ENCODE peak calls at places on chromosomes 6 and 20, in seven cellular contexts. L is endothelial cell, W is GM23248, N is HFF-Myc, J is SK-MEL-5, D is body of pancreas, A is left colon. V is an unnamed sample.

GRCh38 chr6:12504325-12504966 is 212.1 kb upstream of the PHACTR1 start:
- DNase-seq in N (no peak), W (peak), A (no peak), L (peak), D (peak), J (peak), V (no peak)

GRCh38 chr6:132498638-132499037 is 14.3 kb downstream of the STX7 start:
- DNase-seq in A (no peak), D (no peak), N (no peak), J (no peak), L (no peak), W (no peak), V (no peak)

GRCh38 chr6:15017251-15017650 is 228.6 kb upstream of the JARID2 start:
- DNase-seq in D (no peak), W (peak), J (no peak), A (no peak), L (no peak), N (no peak), V (no peak)

GRCh38 chr20:37538003-37538402 is 10.3 kb upstream of the BLCAP start:
- DNase-seq in A (no peak), D (no peak), N (no peak), W (peak), L (no peak), J (peak), V (peak)

GRCh38 chr20:41509801-41510200 is 108.4 kb downstream of the CHD6 start:
- DNase-seq in A (peak), D (no peak), L (no peak), W (peak), N (no peak), J (no peak), V (no peak)

GRCh38 chr6:42745083-42745637 is 743 bp downstream of the TBCC start:
- DNase-seq in A (peak), J (no peak), D (peak), N (no peak), W (peak), L (peak), V (peak)

GRCh38 chr6:145829950-145830349 is 15.4 kb upstream of the FBXO30 start:
- DNase-seq in W (peak), J (no peak), D (no peak), L (no peak), N (no peak), A (no peak), V (no peak)

GRCh38 chr6:84774174-84775158 is 10.1 kb upstream of the TBX18 start:
- DNase-seq in W (peak), N (no peak), D (peak), L (peak), J (peak), A (no peak), V (peak)

GRCh38 chr6:33288141-33288941 is 698 bp downstream of the WDR46 start:
- DNase-seq in D (no peak), N (no peak), A (no peak), L (no peak), J (no peak), W (peak), V (no peak)

GRCh38 chr6:158818008-158818579 is 1.1 kb downstream of the EZR start:
- DNase-seq in L (peak), A (peak), N (no peak), J (peak), W (peak), D (peak), V (peak)

GRCh38 chr6:27332692-27333641 is 20.9 kb upstream of the POM121L2 start:
- DNase-seq in D (no peak), N (peak), W (peak), L (peak), A (no peak), J (peak), V (no peak)

GRCh38 chr6:147117580-147117979 is 86.6 kb upstream of the STXBP5 start:
- DNase-seq in W (peak), A (no peak), N (no peak), D (no peak), L (no peak), J (peak), V (no peak)

GRCh38 chr6:161068296-161068695 is 76.7 kb downstream of the MAP3K4 start:
- DNase-seq in L (no peak), D (no peak), W (no peak), J (no peak), N (no peak), A (no peak), V (no peak)

GRCh38 chr6:166440729-166441128 is 58.0 kb upstream of the MPC1 start:
- DNase-seq in N (no peak), J (no peak), D (no peak), A (no peak), W (no peak), L (no peak), V (no peak)

GRCh38 chr6:169766232-169766631 is 14.8 kb downstream of the ERMARD start:
- DNase-seq in L (no peak), D (no peak), N (no peak), J (no peak), W (no peak), A (no peak), V (no peak)

GRCh38 chr6:147759088-147759487 is 250.6 kb downstream of the SAMD5 start:
- DNase-seq in W (no peak), L (no peak), D (no peak), A (no peak), N (no peak), J (no peak), V (no peak)

GRCh38 chr6:66179363-66179762 is 472.3 kb upstream of the EYS start:
- DNase-seq in D (no peak), J (no peak), N (no peak), L (no peak), A (no peak), W (peak), V (no peak)

GRCh38 chr6:37027811-37028469 is 22.5 kb downstream of the FGD2 start:
- DNase-seq in L (no peak), N (no peak), J (no peak), A (no peak), D (no peak), W (no peak), V (no peak)

GRCh38 chr6:145863396-145863795 is 48.8 kb upstream of the FBXO30 start:
- DNase-seq in A (no peak), D (no peak), J (no peak), N (no peak), L (no peak), W (no peak), V (no peak)

GRCh38 chr6:71531841-71532240 is 243.2 kb downstream of the OGFRL1 start:
- DNase-seq in N (no peak), W (no peak), A (no peak), J (no peak), D (no peak), L (no peak), V (no peak)

GRCh38 chr6:139628220-139628619 is 253.8 kb upstream of the CITED2 start:
- DNase-seq in L (no peak), D (no peak), N (no peak), A (no peak), W (no peak), J (no peak), V (no peak)

GRCh38 chr6:49155321-49155720 is 307.7 kb downstream of the MMUT start:
- DNase-seq in A (no peak), D (no peak), N (no peak), L (no peak), J (no peak), W (no peak), V (no peak)

V was measured in sciatic nerve.